ENCODE peak calls at places on chromosomes 16 and 17, in four cellular contexts. L, V, X and O are unnamed samples.
A peak's percentile ranks its signal among the peaks of the same experiment; 100 is the strongest.

GRCh38 chr17:37450090-37450489 is 39.6 kb upstream of the DUSP14 start:
- DNase-seq in V (no peak), X (no peak), L (no peak), O (no peak)

GRCh38 chr17:8611135-8611534 is 19.4 kb downstream of the MYH10 start:
- DNase-seq in X (no peak), V (no peak), L (no peak), O (no peak)

GRCh38 chr16:46765050-46765449 is 16.9 kb upstream of the MYLK3 start:
- DNase-seq in L (no peak), X (no peak), V (no peak), O (no peak)

GRCh38 chr16:28218109-28218508 is 6.3 kb upstream of the XPO6 start:
- DNase-seq in V (peak; percentile 56), X (no peak), L (no peak), O (no peak)

GRCh38 chr16:46883353-46883689 is 841 bp upstream of the GPT2 start:
- DNase-seq in X (no peak), V (peak; percentile 97), L (no peak), O (no peak)

GRCh38 chr16:5826332-5826731 is 728.7 kb upstream of the EEF2KMT start:
- DNase-seq in X (no peak), L (no peak), V (no peak), O (no peak)

GRCh38 chr17:68955181-68955841 is at the start of gene ABCA8:
- DNase-seq in L (no peak), X (no peak), V (no peak), O (no peak)

GRCh38 chr17:75544250-75544649 is 18.8 kb downstream of the LLGL2 start:
- DNase-seq in L (no peak), X (no peak), V (no peak), O (no peak)

GRCh38 chr17:73643012-73643845 is 1.0 kb downstream of the SDK2 start:
- DNase-seq in L (no peak), X (no peak), V (no peak), O (no peak)

GRCh38 chr17:75553553-75554110 is 28.1 kb downstream of the LLGL2 start:
- DNase-seq in L (no peak), X (no peak), V (no peak), O (no peak)

GRCh38 chr17:77419547-77420475 is 279.0 kb downstream of the SEC14L1 start:
- DNase-seq in L (no peak), V (peak; percentile 24), X (no peak), O (peak; percentile 57)

GRCh38 chr16:68070249-68070725 is 14.9 kb upstream of the NFATC3 start:
- DNase-seq in X (no peak), L (no peak), V (no peak), O (no peak)

GRCh38 chr16:68071547-68071901 is 13.6 kb upstream of the NFATC3 start:
- DNase-seq in L (no peak), V (no peak), X (no peak), O (no peak)

GRCh38 chr16:68070811-68071546 is 14.2 kb upstream of the NFATC3 start:
- DNase-seq in V (no peak), L (no peak), X (no peak), O (no peak)

GRCh38 chr16:68068926-68069325 is 16.2 kb upstream of the NFATC3 start:
- DNase-seq in L (no peak), X (no peak), V (no peak), O (no peak)

GRCh38 chr16:68069511-68070248 is 15.5 kb upstream of the NFATC3 start:
- DNase-seq in V (no peak), L (no peak), X (no peak), O (no peak)
- H3K4me1 ChIP-seq in V (no peaks in the 10 kb centered on the region), L (peaks cover 30% of the 10 kb centered on the region), X (no peaks in the 10 kb centered on the region), O (peaks cover 3% of the 10 kb centered on the region)

GRCh38 chr16:85523602-85524364 is 89.3 kb upstream of the GSE1 start:
- DNase-seq in L (no peak), V (peak; percentile 82), X (peak; percentile 23), O (peak; percentile 39)
- TF ChIP-seq SUZ12 in L (no peak), V (no peak), X (no peak), O (no peak)

GRCh38 chr16:56986361-56986760 is 3.0 kb upstream of the NLRC5 start:
- DNase-seq in V (no peak), L (no peak), X (no peak), O (no peak)

GRCh38 chr16:56985962-56986360 is 3.4 kb upstream of the NLRC5 start:
- DNase-seq in L (no peak), X (no peak), V (no peak), O (no peak)

GRCh38 chr16:56983211-56983751 is 6.1 kb upstream of the NLRC5 start:
- DNase-seq in X (no peak), L (no peak), V (no peak), O (no peak)

GRCh38 chr16:56985288-56985961 is 3.9 kb upstream of the NLRC5 start:
- DNase-seq in X (no peak), L (no peak), V (no peak), O (no peak)

GRCh38 chr16:56984639-56985038 is 4.7 kb upstream of the NLRC5 start:
- DNase-seq in L (no peak), X (no peak), V (no peak), O (no peak)
- H3K36me3 ChIP-seq in L (no peaks in the 10 kb centered on the region), X (no peaks in the 10 kb centered on the region), V (no peaks in the 10 kb centered on the region), O (no peaks in the 10 kb centered on the region)

DNA sequence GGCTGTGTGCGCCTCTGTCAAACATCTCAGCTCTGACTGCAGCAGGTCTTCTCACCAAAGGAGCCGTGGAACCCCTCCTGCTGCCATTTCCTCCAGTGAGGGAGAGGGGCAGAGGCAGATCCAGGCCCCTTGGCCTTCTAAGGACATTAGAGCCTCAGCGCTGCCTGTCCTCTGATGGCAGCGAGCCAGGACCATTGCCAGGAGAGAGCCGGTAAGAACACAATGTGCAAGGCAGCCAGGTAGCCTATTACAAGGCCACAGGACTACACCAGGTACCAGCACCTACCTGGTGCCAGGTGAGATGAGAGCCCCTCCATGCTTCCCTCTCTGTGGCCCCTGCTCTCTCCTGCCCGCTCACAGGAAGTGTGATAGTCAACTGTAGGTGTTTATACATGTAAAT is 11.0 kb downstream of the LRRC75A start:
- DNase-seq in L (no peak), X (no peak), V (no peak), O (no peak)
- H3K4me1 ChIP-seq in L (no peaks in the 10 kb centered on the region), X (peaks cover 20% of the 10 kb centered on the region), V (peaks cover 16% of the 10 kb centered on the region), O (peaks cover 11% of the 10 kb centered on the region)

GRCh38 chr16:22726868-22727267 is 87.1 kb upstream of the HS3ST2 start:
- DNase-seq in V (no peak), L (no peak), X (no peak), O (no peak)
- TF ChIP-seq SUZ12 in V (no peak), L (no peak), X (no peak), O (no peak)

GRCh38 chr17:81859906-81860755 is at the start of gene P4HB:
- DNase-seq in L (no peak), X (no peak), V (no peak), O (no peak)

GRCh38 chr17:81854974-81855774 is 5.2 kb downstream of the P4HB start:
- DNase-seq in L (no peak), X (no peak), V (no peak), O (no peak)

GRCh38 chr17:81858967-81859905 is 1.1 kb downstream of the P4HB start:
- DNase-seq in V (no peak), X (no peak), L (no peak), O (no peak)

GRCh38 chr17:81860756-81861568 is 627 bp upstream of the P4HB start:
- DNase-seq in L (peak; percentile 100), X (peak; percentile 100), V (peak; percentile 100), O (peak; percentile 97)

GRCh38 chr17:81858170-81858966 is 2.0 kb downstream of the P4HB start:
- DNase-seq in L (no peak), X (no peak), V (no peak), O (no peak)
- H3K36me3 ChIP-seq in L (peaks cover 36% of the 10 kb centered on the region), X (peaks cover 26% of the 10 kb centered on the region), V (peaks cover 58% of the 10 kb centered on the region), O (peaks cover 74% of the 10 kb centered on the region)

DNA sequence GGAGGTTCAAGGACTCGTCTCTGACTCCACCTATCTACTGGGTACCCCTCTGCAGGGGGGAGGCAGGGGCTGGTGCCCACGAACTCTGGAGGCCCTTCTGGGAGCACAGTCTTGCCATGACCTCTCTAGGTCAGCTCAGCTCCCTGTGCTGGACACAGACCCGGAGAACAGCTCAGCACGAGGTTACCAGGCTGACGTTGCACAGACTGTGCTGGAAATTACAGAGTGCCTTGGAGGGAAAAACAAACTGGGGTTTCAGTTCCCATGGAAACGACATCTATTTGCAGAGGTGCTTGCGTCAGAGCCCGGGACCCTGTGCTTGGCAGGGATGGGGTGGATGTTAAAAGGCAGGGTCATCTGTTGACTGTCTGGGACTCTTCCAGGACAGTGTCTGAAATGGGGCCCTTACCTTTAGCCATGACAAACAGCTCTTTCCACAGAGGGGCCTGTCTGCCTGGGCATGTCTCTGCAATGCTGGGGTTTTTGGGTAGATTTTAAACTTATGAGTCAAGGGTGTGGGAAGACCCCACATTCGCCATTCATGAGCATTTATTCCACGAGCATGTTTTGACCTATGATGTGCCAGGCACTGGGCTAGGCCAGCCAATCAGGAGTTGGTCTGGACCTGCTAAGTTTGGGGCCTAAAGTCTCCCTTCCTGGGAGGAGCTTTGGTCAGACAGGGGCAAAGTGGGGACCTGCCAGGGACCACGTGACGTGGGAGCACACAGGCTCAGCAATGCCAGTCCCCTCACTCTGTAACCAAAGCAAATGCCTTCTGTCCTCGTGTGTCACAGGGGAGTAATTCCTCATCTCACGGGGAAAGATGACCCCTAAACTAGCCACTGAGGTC is 22.5 kb downstream of the CCR7 start:
- DNase-seq in X (no peak), L (no peak), V (peak; percentile 90), O (no peak)
- H3K4me1 ChIP-seq in X (peaks cover 2% of the 10 kb centered on the region), L (peaks cover 56% of the 10 kb centered on the region), V (peaks cover 73% of the 10 kb centered on the region), O (peaks cover 18% of the 10 kb centered on the region)